ENCODE peak calls at places on chromosomes 6 and 20, in five cellular contexts. J is adrenal gland, Z is pancreas, H is tibial artery, G is OCI-LY7. L is an unnamed sample.
A peak's percentile ranks its signal among the peaks of the same experiment; 100 is the strongest.

GRCh38 chr20:11813106-11813890 is 104.4 kb upstream of the BTBD3 start:
- DNase-seq in G (no peak), H (no peak), J (no peak), Z (no peak), L (no peak)

GRCh38 chr20:63590218-63591146 is 16.4 kb upstream of the HELZ2 start:
- DNase-seq in Z (no peak), G (no peak), H (no peak), J (no peak), L (no peak)

GRCh38 chr6:147061152-147061551 is 143.1 kb upstream of the STXBP5 start:
- DNase-seq in J (no peak), Z (no peak), H (no peak), G (no peak), L (no peak)

GRCh38 chr6:46655803-46656202 is 3.0 kb downstream of the SLC25A27 start:
- DNase-seq in G (peak; percentile 78), Z (no peak), H (no peak), J (no peak), L (no peak)

GRCh38 chr6:107827541-107827940 is 3.4 kb upstream of the SCML4 start:
- DNase-seq in J (no peak), G (no peak), Z (no peak), H (no peak), L (no peak)

GRCh38 chr20:60037120-60037499 is 78.9 kb downstream of the CDH26 start:
- DNase-seq in H (no peak), Z (no peak), J (no peak), G (no peak), L (no peak)

GRCh38 chr6:168045141-168045691 is 33.8 kb downstream of the FRMD1 start:
- DNase-seq in G (no peak), J (no peak), Z (no peak), H (no peak), L (peak; percentile 37)

GRCh38 chr6:41164551-41164950 is 1.6 kb upstream of the TREM2 start:
- DNase-seq in J (no peak), Z (no peak), G (no peak), H (no peak), L (no peak)

GRCh38 chr6:117025310-117025709 is 148.3 kb downstream of the RFX6 start:
- DNase-seq in J (no peak), Z (no peak), G (no peak), H (no peak), L (no peak)

GRCh38 chr6:156780962-156781705 is 4.0 kb downstream of the ARID1B start:
- DNase-seq in G (no peak), H (no peak), J (no peak), Z (no peak), L (no peak)

GRCh38 chr6:112468359-112468758 is 121.2 kb downstream of the RFPL4B start:
- DNase-seq in H (no peak), Z (no peak), G (no peak), J (no peak), L (no peak)

GRCh38 chr20:7399575-7399974 is 540.7 kb downstream of the HAO1 start:
- DNase-seq in J (peak; percentile 50), H (no peak), G (no peak), Z (no peak), L (no peak)

GRCh38 chr6:97594834-97595233 is 311.8 kb upstream of the MMS22L start:
- DNase-seq in G (no peak), Z (no peak), H (no peak), J (no peak), L (no peak)

GRCh38 chr6:10862361-10862760 is 19.5 kb downstream of the GCM2 start:
- DNase-seq in J (no peak), Z (no peak), G (no peak), H (no peak), L (no peak)

GRCh38 chr6:167095888-167096287 is 27.0 kb upstream of the CCR6 start:
- DNase-seq in H (no peak), J (no peak), G (no peak), Z (no peak), L (no peak)

GRCh38 chr6:2853766-2854393 is 12.2 kb upstream of the SERPINB1 start:
- DNase-seq in G (peak; percentile 70), H (no peak), Z (no peak), J (peak; percentile 92), L (no peak)

GRCh38 chr6:159163901-159164370 is 5.3 kb upstream of the FNDC1 start:
- DNase-seq in Z (no peak), J (no peak), H (no peak), G (no peak), L (no peak)

GRCh38 chr20:51024761-51025160 is 1.9 kb upstream of the KCNG1 start:
- DNase-seq in G (no peak), Z (no peak), J (no peak), H (no peak), L (no peak)

GRCh38 chr20:51021067-51022025 is 1.6 kb downstream of the KCNG1 start:
- DNase-seq in J (no peak), G (no peak), Z (no peak), H (no peak), L (no peak)

GRCh38 chr20:51022227-51022802 is 592 bp downstream of the KCNG1 start:
- DNase-seq in Z (no peak), H (no peak), J (no peak), G (no peak), L (no peak)

GRCh38 chr20:51023617-51024155 is 779 bp upstream of the KCNG1 start:
- DNase-seq in J (no peak), G (no peak), Z (peak; percentile 42), H (no peak), L (no peak)

GRCh38 chr20:51022803-51023616 is at the start of gene KCNG1:
- DNase-seq in Z (peak; percentile 79), J (peak; percentile 77), G (no peak), H (no peak), L (peak; percentile 45)
- H3K4me3 ChIP-seq in Z (peak within 1 kb of the TSS; percentile 59), J (peak within 1 kb of the TSS; percentile 42), G (no peak within 1 kb of the TSS), H (peak within 1 kb of the TSS; percentile 53), L (peak within 1 kb of the TSS; percentile 47)

DNA sequence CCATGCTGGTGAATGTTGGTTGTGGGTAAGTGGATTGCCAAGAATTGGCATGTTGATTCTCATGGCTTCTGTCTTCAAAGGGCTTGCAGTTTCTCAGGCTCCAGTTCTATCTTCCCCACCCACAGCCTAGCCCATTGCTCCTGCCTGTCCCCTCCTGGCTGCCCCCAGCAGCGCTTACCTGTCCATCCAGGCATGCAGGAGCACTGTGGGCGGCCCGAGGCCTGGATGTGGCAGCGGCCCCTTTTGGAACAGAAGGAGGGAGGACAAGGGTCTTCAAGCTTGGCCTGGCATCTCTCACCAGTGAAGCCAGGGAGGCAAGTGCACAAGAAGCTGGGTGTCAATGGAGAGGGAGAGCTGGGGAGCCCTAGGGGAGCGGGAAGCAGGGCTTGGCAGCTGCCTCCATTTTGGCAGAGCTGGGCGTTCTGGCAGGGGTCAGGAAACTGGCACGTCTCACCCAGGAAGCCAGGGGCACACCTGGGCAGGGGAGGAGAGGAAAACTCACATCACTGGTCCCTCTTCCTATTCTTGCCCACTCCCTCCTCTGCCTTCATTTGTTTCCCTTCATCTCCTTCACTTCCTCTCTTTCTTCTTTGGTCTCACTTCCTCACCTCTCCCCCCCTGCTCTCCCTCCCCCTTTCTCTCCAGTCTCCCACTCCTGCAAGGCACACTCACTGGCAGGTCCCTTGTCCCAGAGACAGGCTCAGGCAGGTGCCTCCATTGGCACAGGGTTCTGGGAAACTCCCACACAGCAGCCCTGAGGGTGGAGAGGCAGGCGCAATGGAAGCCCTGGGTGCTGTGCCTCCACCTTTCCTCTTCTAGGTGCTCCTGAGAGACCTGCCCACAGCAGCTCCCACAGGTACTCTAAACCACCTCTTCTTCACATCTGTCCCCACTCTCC is 1.3 kb downstream of the NOTCH4 start:
- DNase-seq in H (peak; percentile 54), G (peak; percentile 12), J (peak; percentile 45), Z (no peak), L (no peak)
- H3K4me1 ChIP-seq in H (no peaks in the 10 kb centered on the region), G (peaks cover 58% of the 10 kb centered on the region), J (no peaks in the 10 kb centered on the region), Z (no peaks in the 10 kb centered on the region), L (peaks cover 5% of the 10 kb centered on the region)

GRCh38 chr6:140537834-140538680 is 1163.6 kb upstream of the CITED2 start:
- DNase-seq in H (no peak), J (no peak), Z (no peak), G (no peak), L (peak; percentile 11)

GRCh38 chr6:140537211-140537610 is 1162.8 kb upstream of the CITED2 start:
- DNase-seq in Z (no peak), G (no peak), H (no peak), J (no peak), L (no peak)

GRCh38 chr6:140540743-140541142 is 1166.3 kb upstream of the CITED2 start:
- DNase-seq in H (no peak), G (no peak), J (no peak), Z (no peak), L (no peak)

GRCh38 chr6:140541288-140541687 is 1166.8 kb upstream of the CITED2 start:
- DNase-seq in H (no peak), G (no peak), J (no peak), Z (no peak), L (no peak)

GRCh38 chr6:140538926-140539325 is 1164.5 kb upstream of the CITED2 start:
- DNase-seq in J (no peak), G (no peak), Z (no peak), H (no peak), L (no peak)
- TF ChIP-seq CTCF in J (no peak), G (no peak), Z (no peak), H (no peak), L (no peak)

GRCh38 chr6:28349344-28349891 is 329 bp upstream of the ZKSCAN3 start:
- DNase-seq in J (no peak), G (no peak), H (no peak), Z (no peak), L (no peak)

GRCh38 chr6:28353356-28353755 is 3.6 kb downstream of the ZKSCAN3 start:
- DNase-seq in J (no peak), Z (no peak), H (no peak), G (no peak), L (no peak)

GRCh38 chr6:28349892-28350737 is at the start of gene ZKSCAN3:
- DNase-seq in J (peak; percentile 93), H (peak; percentile 90), Z (peak; percentile 75), G (peak; percentile 85), L (peak; percentile 85)

GRCh38 chr6:28351493-28351925 is 1.8 kb downstream of the ZKSCAN3 start:
- DNase-seq in J (no peak), H (no peak), G (no peak), Z (no peak), L (no peak)

GRCh38 chr6:28351087-28351486 is 1.3 kb downstream of the ZKSCAN3 start:
- DNase-seq in G (no peak), J (no peak), Z (no peak), H (no peak), L (no peak)
- H3K4me3 ChIP-seq in G (peak overlapping the region; percentile 79), J (peak overlapping the region; percentile 65), Z (peak overlapping the region; percentile 59), H (peak overlapping the region; percentile 66), L (peak overlapping the region; percentile 78)

GRCh38 chr6:35027807-35028206 is 113.3 kb downstream of the TCP11 start:
- DNase-seq in J (peak; percentile 46), G (no peak), H (no peak), Z (no peak), L (no peak)

GRCh38 chr6:35026434-35027222 is 114.5 kb downstream of the TCP11 start:
- DNase-seq in H (no peak), Z (no peak), G (no peak), J (peak; percentile 46), L (no peak)

GRCh38 chr6:35024601-35025054 is 116.5 kb downstream of the TCP11 start:
- DNase-seq in Z (peak; percentile 35), H (no peak), J (peak; percentile 85), G (no peak), L (peak; percentile 62)

GRCh38 chr6:35023601-35024000 is 117.5 kb downstream of the TCP11 start:
- DNase-seq in J (no peak), G (no peak), Z (no peak), H (no peak), L (no peak)

GRCh38 chr6:35025241-35026188 is 115.6 kb downstream of the TCP11 start:
- DNase-seq in H (no peak), G (no peak), J (peak; percentile 52), Z (no peak), L (no peak)
- H3K4me1 ChIP-seq in H (peaks cover 49% of the 10 kb centered on the region), G (no peaks in the 10 kb centered on the region), J (peaks cover 46% of the 10 kb centered on the region), Z (no peaks in the 10 kb centered on the region), L (peaks cover 100% of the 10 kb centered on the region)

L was measured in heart right ventricle.